ENCODE peak calls at places on chromosomes 7 and 10, in five cellular contexts. K, B, J, T and Y are unnamed samples. For H3K4me1, the result is how much of the 10 kb centered on the place peaks cover.

GRCh38 chr10:23081156-23081833 is 14.1 kb upstream of the MSRB2 start:
- DNase-seq in K (no peak), B (no peak), J (no peak), T (no peak), Y (no peak)

GRCh38 chr7:44761207-44762161 is 12.8 kb downstream of the ZMIZ2 start:
- DNase-seq in K (no peak), B (no peak), J (no peak), T (peak), Y (no peak)

GRCh38 chr10:80506189-80506575 is 31.5 kb upstream of the SH2D4B start:
- DNase-seq in K (no peak), B (no peak), J (no peak), T (no peak), Y (no peak)

GRCh38 chr7:103447073-103447960 is 1.3 kb upstream of the SLC26A5 start:
- DNase-seq in K (no peak), B (peak), J (no peak), T (peak), Y (no peak)

GRCh38 chr10:30093303-30093967 is 34.0 kb upstream of the JCAD start:
- DNase-seq in K (no peak), B (no peak), J (no peak), T (no peak), Y (no peak)

GRCh38 chr7:135159359-135160087 is 11.0 kb downstream of the CYREN start:
- DNase-seq in K (no peak), B (no peak), J (no peak), T (no peak), Y (no peak)

GRCh38 chr7:101911011-101911799 is 93.8 kb downstream of the CUX1 start:
- DNase-seq in K (no peak), B (no peak), J (no peak), T (no peak), Y (no peak)

GRCh38 chr10:33706191-33706590 is 371.7 kb upstream of the NRP1 start:
- DNase-seq in K (no peak), B (no peak), J (no peak), T (peak), Y (no peak)

GRCh38 chr10:14513061-14513460 is 182.3 kb upstream of the FRMD4A start:
- DNase-seq in K (no peak), B (no peak), J (no peak), T (no peak), Y (no peak)

GRCh38 chr7:151062399-151063211 is 3.2 kb downstream of the SLC4A2 start:
- DNase-seq in K (no peak), B (no peak), J (peak), T (peak), Y (peak)

GRCh38 chr10:28948045-28948444 is 270.7 kb downstream of the BAMBI start:
- DNase-seq in K (no peak), B (no peak), J (no peak), T (no peak), Y (no peak)

DNA sequence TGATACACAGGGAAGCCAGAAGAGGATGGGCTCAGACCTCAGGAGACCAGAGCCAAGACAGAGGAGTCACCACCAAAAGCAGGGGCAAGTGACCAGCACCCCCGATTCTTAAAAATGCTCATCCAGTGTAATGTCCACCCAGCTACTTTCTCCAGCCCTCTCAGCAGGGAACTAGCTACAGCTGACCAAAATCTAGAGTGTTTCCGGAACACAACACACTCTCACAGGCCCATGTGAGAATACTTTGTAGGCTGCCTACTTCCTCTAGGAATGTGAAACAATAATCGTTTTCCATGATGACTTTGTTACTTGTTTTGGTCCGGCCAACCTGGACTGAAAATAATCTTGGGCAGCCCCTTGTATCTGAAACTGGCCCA is 14.5 kb downstream of the PSAP start:
- DNase-seq in K (no peak), B (no peak), J (no peak), T (no peak), Y (peak)
- H3K4me1 ChIP-seq in K (under half), B (under half), J (half or more), T (under half), Y (half or more)

GRCh38 chr7:33728779-33729646 is 176.3 kb upstream of the BMPER start:
- DNase-seq in K (no peak), B (no peak), J (no peak), T (no peak), Y (no peak)
- H3K4me1 ChIP-seq in K (under half), B (under half), J (under half), T (under half), Y (under half)

GRCh38 chr7:2715341-2716231 is 27.6 kb downstream of the AMZ1 start:
- DNase-seq in K (peak), B (no peak), J (no peak), T (no peak), Y (no peak)
- H3K4me1 ChIP-seq in K (under half), B (under half), J (half or more), T (under half), Y (under half)

DNA sequence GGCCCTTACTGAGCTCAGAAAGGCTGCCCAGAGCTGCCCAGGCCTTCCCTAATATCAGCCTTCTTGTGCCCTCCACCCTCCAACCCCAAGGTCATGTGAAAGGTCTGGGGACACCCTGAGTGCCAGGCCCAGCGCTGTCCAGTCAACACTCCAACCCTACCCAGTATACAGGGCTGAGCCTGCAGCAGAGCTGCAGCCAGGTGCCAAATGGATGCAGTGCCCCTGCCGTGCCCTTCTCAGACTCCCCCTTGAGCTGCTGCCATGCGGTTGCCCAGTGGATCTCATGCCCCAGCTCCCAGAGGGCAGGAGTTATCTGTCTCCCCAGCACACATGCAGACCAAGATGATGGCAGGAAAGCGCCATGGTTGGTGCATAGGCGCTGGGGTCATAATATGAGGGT is 61.5 kb downstream of the ZMIZ1 start:
- DNase-seq in K (no peak), B (no peak), J (no peak), T (no peak), Y (no peak)
- H3K4me1 ChIP-seq in K (under half), B (under half), J (half or more), T (under half), Y (under half)

GRCh38 chr10:113047605-113047962 is 97.5 kb downstream of the TCF7L2 start:
- DNase-seq in K (no peak), B (no peak), J (no peak), T (no peak), Y (peak)
- H3K4me1 ChIP-seq in K (under half), B (under half), J (under half), T (under half), Y (under half)

GRCh38 chr7:105304040-105304895 is 84.5 kb downstream of the SRPK2 start:
- DNase-seq in K (no peak), B (no peak), J (no peak), T (no peak), Y (no peak)

GRCh38 chr7:105306160-105306784 is 82.4 kb downstream of the SRPK2 start:
- DNase-seq in K (peak), B (no peak), J (no peak), T (no peak), Y (no peak)

GRCh38 chr7:105309235-105310156 is 79.2 kb downstream of the SRPK2 start:
- DNase-seq in K (no peak), B (no peak), J (no peak), T (no peak), Y (no peak)

GRCh38 chr7:105307163-105307672 is 81.5 kb downstream of the SRPK2 start:
- DNase-seq in K (no peak), B (no peak), J (no peak), T (no peak), Y (no peak)

GRCh38 chr7:105305633-105306032 is 83.1 kb downstream of the SRPK2 start:
- DNase-seq in K (no peak), B (no peak), J (no peak), T (no peak), Y (no peak)
- H3K4me1 ChIP-seq in K (under half), B (under half), J (under half), T (under half), Y (under half)